ENCODE peak calls at places on chromosome 20, in four cellular contexts. One of them, this sample, is unnamed.

GRCh38 chr20:39596554-39596953 is 634.4 kb downstream of the DHX35 start:
- DNase-seq in lower leg skin: no peak
- DNase-seq in HL-60: no peak
- DNase-seq in lower lobe of right lung: no peak
- DNase-seq in this sample: no peak

GRCh38 chr20:41003143-41003932 is 25.3 kb upstream of the TOP1 start:
- DNase-seq in lower leg skin: peak
- DNase-seq in HL-60: peak
- DNase-seq in lower lobe of right lung: peak
- DNase-seq in this sample: peak

GRCh38 chr20:58131111-58131510 is 97.3 kb downstream of the ANKRD60 start:
- DNase-seq in lower leg skin: peak
- DNase-seq in HL-60: no peak
- DNase-seq in lower lobe of right lung: no peak
- DNase-seq in this sample: no peak

GRCh38 chr20:48284837-48285236 is 499.6 kb upstream of the SULF2 start:
- DNase-seq in lower leg skin: no peak
- DNase-seq in HL-60: no peak
- DNase-seq in lower lobe of right lung: no peak
- DNase-seq in this sample: no peak

GRCh38 chr20:57069442-57069841 is 197.0 kb downstream of the BMP7 start:
- DNase-seq in lower leg skin: no peak
- DNase-seq in HL-60: no peak
- DNase-seq in lower lobe of right lung: no peak
- DNase-seq in this sample: no peak

GRCh38 chr20:54980321-54980960 is 505.0 kb downstream of the DOK5 start:
- DNase-seq in lower leg skin: no peak
- DNase-seq in HL-60: no peak
- DNase-seq in lower lobe of right lung: no peak
- DNase-seq in this sample: no peak

GRCh38 chr20:16952965-16953364 is 204.8 kb downstream of the OTOR start:
- DNase-seq in lower leg skin: no peak
- DNase-seq in HL-60: no peak
- DNase-seq in lower lobe of right lung: no peak
- DNase-seq in this sample: no peak

GRCh38 chr20:61580958-61581824 is 329.1 kb downstream of the CDH4 start:
- DNase-seq in lower leg skin: no peak
- DNase-seq in HL-60: no peak
- DNase-seq in lower lobe of right lung: no peak
- DNase-seq in this sample: no peak

GRCh38 chr20:18676366-18676765 is 88.5 kb downstream of the DTD1 start:
- DNase-seq in lower leg skin: no peak
- DNase-seq in HL-60: no peak
- DNase-seq in lower lobe of right lung: no peak
- DNase-seq in this sample: no peak

GRCh38 chr20:51542033-51542893 is at the start of gene NFATC2:
- DNase-seq in lower leg skin: no peak
- DNase-seq in HL-60: peak
- DNase-seq in lower lobe of right lung: peak
- DNase-seq in this sample: peak

GRCh38 chr20:50017160-50017559 is 34.4 kb downstream of the SNAI1 start:
- DNase-seq in lower leg skin: no peak
- DNase-seq in HL-60: no peak
- DNase-seq in lower lobe of right lung: no peak
- DNase-seq in this sample: no peak

GRCh38 chr20:3797592-3798404 is 1.7 kb downstream of the CDC25B start:
- DNase-seq in lower leg skin: no peak
- DNase-seq in HL-60: no peak
- DNase-seq in lower lobe of right lung: peak
- DNase-seq in this sample: peak

GRCh38 chr20:43009497-43009896 is 180.2 kb downstream of the PTPRT start:
- DNase-seq in lower leg skin: no peak
- DNase-seq in HL-60: no peak
- DNase-seq in lower lobe of right lung: no peak
- DNase-seq in this sample: no peak

GRCh38 chr20:58014628-58015315 is 213.7 kb downstream of the ANKRD60 start:
- DNase-seq in lower leg skin: peak
- DNase-seq in HL-60: no peak
- DNase-seq in lower lobe of right lung: no peak
- DNase-seq in this sample: no peak

GRCh38 chr20:52150440-52151258 is 40.9 kb downstream of the ZFP64 start:
- DNase-seq in lower leg skin: no peak
- DNase-seq in HL-60: peak
- DNase-seq in lower lobe of right lung: no peak
- DNase-seq in this sample: no peak

GRCh38 chr20:17785007-17785406 is 85.2 kb downstream of the BANF2 start:
- DNase-seq in lower leg skin: no peak
- DNase-seq in HL-60: no peak
- DNase-seq in lower lobe of right lung: no peak
- DNase-seq in this sample: no peak

GRCh38 chr20:17505664-17506517 is 25.3 kb downstream of the BFSP1 start:
- DNase-seq in lower leg skin: peak
- DNase-seq in HL-60: no peak
- DNase-seq in lower lobe of right lung: peak
- DNase-seq in this sample: no peak

GRCh38 chr20:2261105-2261504 is 34.7 kb upstream of the TGM3 start:
- DNase-seq in lower leg skin: peak
- DNase-seq in HL-60: no peak
- DNase-seq in lower lobe of right lung: no peak
- DNase-seq in this sample: peak

GRCh38 chr20:61295726-61296628 is 43.9 kb downstream of the CDH4 start:
- DNase-seq in lower leg skin: no peak
- DNase-seq in HL-60: no peak
- DNase-seq in lower lobe of right lung: no peak
- DNase-seq in this sample: no peak

GRCh38 chr20:58016779-58017178 is 211.7 kb downstream of the ANKRD60 start:
- DNase-seq in lower leg skin: no peak
- DNase-seq in HL-60: no peak
- DNase-seq in lower lobe of right lung: no peak
- DNase-seq in this sample: no peak

GRCh38 chr20:4151991-4152695 is 136.8 kb upstream of the RNF24 start:
- DNase-seq in lower leg skin: no peak
- DNase-seq in HL-60: peak
- DNase-seq in lower lobe of right lung: peak
- DNase-seq in this sample: no peak

GRCh38 chr20:63894358-63895201 is at the start of gene DNAJC5:
- DNase-seq in lower leg skin: peak
- DNase-seq in HL-60: peak
- DNase-seq in lower lobe of right lung: peak
- DNase-seq in this sample: peak

GRCh38 chr20:2093200-2093781 is 8.3 kb upstream of the STK35 start:
- DNase-seq in lower leg skin: no peak
- DNase-seq in HL-60: peak
- DNase-seq in lower lobe of right lung: no peak
- DNase-seq in this sample: peak

GRCh38 chr20:21505810-21506530 is 7.9 kb downstream of the NKX2-2 start:
- DNase-seq in lower leg skin: no peak
- DNase-seq in HL-60: peak
- DNase-seq in lower lobe of right lung: peak
- DNase-seq in this sample: peak

GRCh38 chr20:4068708-4069107 is 53.4 kb upstream of the RNF24 start:
- DNase-seq in lower leg skin: no peak
- DNase-seq in HL-60: peak
- DNase-seq in lower lobe of right lung: no peak
- DNase-seq in this sample: no peak

GRCh38 chr20:14234666-14235295 is 102.6 kb downstream of the FLRT3 start:
- DNase-seq in lower leg skin: no peak
- DNase-seq in HL-60: no peak
- DNase-seq in lower lobe of right lung: no peak
- DNase-seq in this sample: no peak

GRCh38 chr20:18094191-18094590 is 36.5 kb upstream of the OVOL2 start:
- DNase-seq in lower leg skin: peak
- DNase-seq in HL-60: no peak
- DNase-seq in lower lobe of right lung: no peak
- DNase-seq in this sample: no peak

GRCh38 chr20:52190437-52191131 is 995 bp downstream of the ZFP64 start:
- DNase-seq in lower leg skin: peak
- DNase-seq in HL-60: peak
- DNase-seq in lower lobe of right lung: no peak
- DNase-seq in this sample: no peak

GRCh38 chr20:40279390-40279789 is 409.6 kb downstream of the MAFB start:
- DNase-seq in lower leg skin: no peak
- DNase-seq in HL-60: peak
- DNase-seq in lower lobe of right lung: no peak
- DNase-seq in this sample: peak

GRCh38 chr20:48824830-48825550 is 2.8 kb downstream of the PREX1 start:
- DNase-seq in lower leg skin: no peak
- DNase-seq in HL-60: no peak
- DNase-seq in lower lobe of right lung: no peak
- DNase-seq in this sample: no peak

GRCh38 chr20:46709459-46710148 is at the start of gene SLC2A10:
- DNase-seq in lower leg skin: peak
- DNase-seq in HL-60: no peak
- DNase-seq in lower lobe of right lung: peak
- DNase-seq in this sample: peak
- TF ChIP-seq CTCF in lower leg skin: no peak
- TF ChIP-seq CTCF in HL-60: no peak
- TF ChIP-seq CTCF in lower lobe of right lung: no peak
- TF ChIP-seq CTCF in this sample: no peak

DNA sequence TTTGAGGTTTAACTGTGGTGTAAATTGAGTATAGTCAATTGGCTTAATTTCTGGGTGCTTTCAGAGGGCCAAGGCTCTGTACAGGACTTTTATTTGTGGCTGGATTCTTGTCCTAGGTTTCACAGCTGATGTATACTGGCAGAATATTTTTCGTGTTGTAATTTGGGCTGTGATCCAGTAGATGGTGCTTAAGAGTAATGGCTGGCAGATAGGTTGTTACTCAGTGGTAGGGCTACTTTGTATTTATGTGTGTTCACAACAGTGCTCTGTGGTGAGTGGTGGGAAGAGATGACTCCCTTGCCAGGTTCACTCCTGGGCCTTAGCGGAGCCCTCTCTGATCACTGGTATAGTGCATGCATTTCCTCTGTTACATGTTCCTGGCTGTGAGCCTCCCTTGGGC is 34.5 kb upstream of the FERMT1 start:
- DNase-seq in lower leg skin: no peak
- DNase-seq in HL-60: no peak
- DNase-seq in lower lobe of right lung: no peak
- DNase-seq in this sample: no peak
- TF ChIP-seq CTCF in lower leg skin: no peak
- TF ChIP-seq CTCF in HL-60: no peak
- TF ChIP-seq CTCF in lower lobe of right lung: no peak
- TF ChIP-seq CTCF in this sample: no peak

GRCh38 chr20:37389241-37389747 is 43.4 kb downstream of the SRC start:
- DNase-seq in lower leg skin: no peak
- DNase-seq in HL-60: no peak
- DNase-seq in lower lobe of right lung: peak
- DNase-seq in this sample: no peak

GRCh38 chr20:37390503-37390890 is 44.6 kb downstream of the SRC start:
- DNase-seq in lower leg skin: no peak
- DNase-seq in HL-60: no peak
- DNase-seq in lower lobe of right lung: peak
- DNase-seq in this sample: no peak

GRCh38 chr20:37389844-37390275 is 43.9 kb downstream of the SRC start:
- DNase-seq in lower leg skin: no peak
- DNase-seq in HL-60: no peak
- DNase-seq in lower lobe of right lung: peak
- DNase-seq in this sample: peak

GRCh38 chr20:37387519-37388269 is 41.8 kb downstream of the SRC start:
- DNase-seq in lower leg skin: no peak
- DNase-seq in HL-60: no peak
- DNase-seq in lower lobe of right lung: peak
- DNase-seq in this sample: no peak

DNA sequence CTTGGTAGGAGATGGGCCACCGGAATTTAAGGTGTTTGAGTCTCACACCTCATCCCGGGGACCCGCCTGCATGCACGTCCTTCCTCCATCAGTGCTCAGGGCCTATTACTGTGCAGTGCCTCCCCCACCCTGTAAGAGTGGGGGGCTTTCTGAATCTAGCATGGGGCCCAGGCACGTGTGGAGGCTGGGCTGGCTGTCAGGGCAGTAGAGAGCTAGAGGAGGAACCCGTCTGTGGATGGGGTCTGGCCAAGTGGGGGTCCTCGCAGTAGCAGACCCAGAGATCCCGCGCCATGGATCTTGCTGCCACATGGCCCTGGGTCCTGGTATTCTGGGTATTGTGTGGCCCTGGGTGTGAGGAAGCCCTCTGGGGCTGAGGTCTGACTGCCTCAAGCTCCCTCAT is 42.9 kb downstream of the SRC start:
- DNase-seq in lower leg skin: no peak
- DNase-seq in HL-60: no peak
- DNase-seq in lower lobe of right lung: peak
- DNase-seq in this sample: no peak
- TF ChIP-seq CTCF in lower leg skin: no peak
- TF ChIP-seq CTCF in HL-60: no peak
- TF ChIP-seq CTCF in lower lobe of right lung: no peak
- TF ChIP-seq CTCF in this sample: no peak

GRCh38 chr20:24791949-24792348 is 157.1 kb upstream of the CST7 start:
- DNase-seq in lower leg skin: no peak
- DNase-seq in HL-60: no peak
- DNase-seq in lower lobe of right lung: peak
- DNase-seq in this sample: peak

GRCh38 chr20:24792641-24793495 is 156.2 kb upstream of the CST7 start:
- DNase-seq in lower leg skin: no peak
- DNase-seq in HL-60: no peak
- DNase-seq in lower lobe of right lung: peak
- DNase-seq in this sample: peak

GRCh38 chr20:24789877-24790276 is 159.2 kb upstream of the CST7 start:
- DNase-seq in lower leg skin: no peak
- DNase-seq in HL-60: no peak
- DNase-seq in lower lobe of right lung: peak
- DNase-seq in this sample: no peak

GRCh38 chr20:24787621-24788020 is 161.4 kb upstream of the CST7 start:
- DNase-seq in lower leg skin: no peak
- DNase-seq in HL-60: no peak
- DNase-seq in lower lobe of right lung: peak
- DNase-seq in this sample: no peak

DNA sequence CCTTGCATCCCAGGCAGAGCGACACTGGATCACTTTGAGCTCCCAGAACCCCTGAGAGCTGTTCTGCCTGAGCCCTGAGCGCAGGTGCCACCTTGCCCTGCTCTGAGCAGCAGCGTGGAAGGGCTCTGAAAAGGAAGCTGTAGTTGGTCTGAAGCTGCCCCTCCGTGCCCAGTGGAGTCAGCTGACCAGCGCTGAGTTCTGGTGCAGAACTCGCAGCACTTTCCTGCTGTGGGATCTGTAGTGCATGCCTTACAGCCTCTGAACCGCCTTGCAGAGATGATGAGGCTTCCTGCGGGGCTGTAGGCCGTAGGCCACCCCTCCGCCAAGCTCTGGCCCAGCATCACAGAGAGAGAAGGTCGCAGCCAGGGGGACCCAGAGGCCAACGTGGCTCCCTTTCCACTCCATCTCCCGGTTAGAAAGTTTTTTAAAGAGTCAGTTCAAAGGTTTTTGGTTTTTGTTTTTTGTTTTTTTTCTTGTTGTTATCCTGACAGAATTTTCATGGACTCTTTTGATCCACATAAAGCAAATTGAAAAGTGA is 158.3 kb upstream of the CST7 start:
- DNase-seq in lower leg skin: no peak
- DNase-seq in HL-60: no peak
- DNase-seq in lower lobe of right lung: peak
- DNase-seq in this sample: no peak
- TF ChIP-seq CTCF in lower leg skin: no peak
- TF ChIP-seq CTCF in HL-60: no peak
- TF ChIP-seq CTCF in lower lobe of right lung: no peak
- TF ChIP-seq CTCF in this sample: no peak

GRCh38 chr20:37527638-37528441 is at the start of gene BLCAP:
- DNase-seq in lower leg skin: peak
- DNase-seq in HL-60: peak
- DNase-seq in lower lobe of right lung: peak
- DNase-seq in this sample: peak
- TF ChIP-seq CTCF in lower leg skin: no peak
- TF ChIP-seq CTCF in HL-60: no peak
- TF ChIP-seq CTCF in lower lobe of right lung: no peak
- TF ChIP-seq CTCF in this sample: no peak